ENCODE peak calls at places on chromosome X, in eight cellular contexts. K is tibial artery, I is heart right ventricle, G is lung, Z is lower lobe of right lung, R is HL-60, C is mammary epithelial cell, S is HepG2. J is an unnamed sample.
A peak's percentile ranks its signal among the peaks of the same experiment; 100 is the strongest.

GRCh38 chrX:149699761-149700160 is 12.1 kb upstream of the MAGEA11 start:
- DNase-seq in Z (no peak), S (no peak), R (peak; percentile 10), K (no peak), C (no peak), G (no peak), I (no peak), J (no peak)

GRCh38 chrX:130788786-130789581 is 114.0 kb downstream of the ENOX2 start:
- DNase-seq in I (no peak), R (no peak), G (no peak), K (no peak), C (no peak), Z (no peak), S (no peak), J (no peak)

GRCh38 chrX:80808854-80809493 is 703 bp downstream of the BRWD3 start:
- DNase-seq in I (peak; percentile 6), Z (no peak), S (no peak), K (peak; percentile 20), R (no peak), C (peak; percentile 37), G (no peak), J (no peak)

GRCh38 chrX:138710866-138711331 is 618 bp downstream of the FGF13 start:
- DNase-seq in G (no peak), S (no peak), R (no peak), I (no peak), Z (peak; percentile 16), K (no peak), C (no peak), J (no peak)

GRCh38 chrX:50927127-50927526 is 16.6 kb downstream of the BMP15 start:
- DNase-seq in S (no peak), G (no peak), I (no peak), Z (no peak), K (no peak), C (no peak), R (no peak), J (no peak)

GRCh38 chrX:108001218-108001814 is 19.1 kb upstream of the TEX13B start:
- DNase-seq in I (no peak), S (peak; percentile 11), C (peak; percentile 14), G (no peak), R (peak; percentile 2), K (no peak), Z (no peak), J (no peak)

GRCh38 chrX:137945470-137945869 is 379.5 kb downstream of the ZIC3 start:
- DNase-seq in K (no peak), Z (no peak), I (no peak), S (no peak), R (no peak), G (no peak), C (no peak), J (no peak)

GRCh38 chrX:151396042-151396826 is 772 bp upstream of the VMA21 start:
- DNase-seq in K (peak; percentile 22), C (no peak), Z (peak; percentile 46), I (peak; percentile 7), G (peak; percentile 53), S (peak; percentile 49), R (no peak), J (no peak)

GRCh38 chrX:78104447-78105176 is 564 bp downstream of the PGK1 start:
- DNase-seq in I (peak; percentile 18), K (peak; percentile 57), G (peak; percentile 59), C (peak; percentile 46), S (peak; percentile 75), Z (peak; percentile 78), R (no peak), J (no peak)

GRCh38 chrX:119093991-119094741 is 21.4 kb downstream of the CT47C1 start:
- DNase-seq in S (peak; percentile 3), C (peak; percentile 9), R (no peak), Z (no peak), G (no peak), K (no peak), I (no peak), J (no peak)

GRCh38 chrX:86146102-86146501 is 2.1 kb upstream of the DACH2 start:
- DNase-seq in S (no peak), Z (no peak), R (no peak), I (no peak), C (no peak), G (no peak), K (no peak), J (no peak)

GRCh38 chrX:139196890-139197289 is 333.6 kb upstream of the F9 start:
- DNase-seq in R (no peak), G (no peak), Z (no peak), I (no peak), S (no peak), K (no peak), C (no peak), J (no peak)

GRCh38 chrX:8692886-8693285 is 39.1 kb downstream of the ANOS1 start:
- DNase-seq in S (no peak), K (no peak), Z (no peak), R (no peak), I (no peak), C (no peak), G (no peak), J (no peak)

GRCh38 chrX:136867518-136867917 is 13.0 kb downstream of the RBMX start:
- DNase-seq in G (no peak), K (no peak), S (no peak), I (no peak), C (no peak), R (no peak), Z (no peak), J (no peak)

GRCh38 chrX:371907-372306 is 14.8 kb downstream of the PPP2R3B start:
- DNase-seq in G (no peak), C (no peak), Z (no peak), I (no peak), R (no peak), K (no peak), S (no peak), J (no peak)

GRCh38 chrX:102546818-102547493 is 30.4 kb upstream of the TMSB15A start:
- DNase-seq in G (no peak), S (no peak), Z (no peak), R (no peak), I (no peak), C (no peak), K (no peak), J (no peak)

GRCh38 chrX:103488332-103488731 is 31.0 kb downstream of the RAB40A start:
- DNase-seq in C (no peak), Z (no peak), R (no peak), G (no peak), I (no peak), K (no peak), S (no peak), J (no peak)

GRCh38 chrX:107597791-107598190 is 30.5 kb upstream of the PRPS1 start:
- DNase-seq in R (no peak), K (no peak), Z (no peak), C (no peak), G (no peak), S (no peak), I (no peak), J (no peak)

GRCh38 chrX:111649641-111650040 is 31.3 kb upstream of the ALG13 start:
- DNase-seq in C (peak; percentile 55), K (no peak), I (no peak), G (no peak), Z (no peak), S (no peak), R (no peak), J (no peak)

DNA sequence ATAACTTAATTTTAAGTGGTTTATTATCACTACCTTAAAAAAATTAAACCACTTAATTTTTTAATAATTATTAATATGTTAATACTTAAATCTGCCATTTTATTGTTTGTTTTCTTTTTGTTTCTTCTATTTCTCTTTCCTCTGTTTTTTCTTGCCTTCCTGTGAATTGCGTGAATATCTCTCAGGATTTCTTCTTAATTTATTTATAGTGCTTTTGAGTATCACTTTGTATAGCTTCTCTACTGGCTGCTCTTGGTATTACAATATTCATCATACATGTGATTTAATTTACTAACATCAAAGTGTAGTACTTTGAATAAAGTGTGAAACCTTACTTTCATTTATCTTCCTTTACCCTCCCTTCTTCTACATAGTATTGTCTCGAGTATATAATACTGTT is 349.5 kb upstream of the CPXCR1 start:
- DNase-seq in S (no peak), K (no peak), G (no peak), R (no peak), I (no peak), C (no peak), Z (no peak), J (no peak)
- TF ChIP-seq CTCF in S (no peak), K (no peak), G (no peak), R (no peak), I (no peak), C (no peak), Z (no peak), J (no peak)

DNA sequence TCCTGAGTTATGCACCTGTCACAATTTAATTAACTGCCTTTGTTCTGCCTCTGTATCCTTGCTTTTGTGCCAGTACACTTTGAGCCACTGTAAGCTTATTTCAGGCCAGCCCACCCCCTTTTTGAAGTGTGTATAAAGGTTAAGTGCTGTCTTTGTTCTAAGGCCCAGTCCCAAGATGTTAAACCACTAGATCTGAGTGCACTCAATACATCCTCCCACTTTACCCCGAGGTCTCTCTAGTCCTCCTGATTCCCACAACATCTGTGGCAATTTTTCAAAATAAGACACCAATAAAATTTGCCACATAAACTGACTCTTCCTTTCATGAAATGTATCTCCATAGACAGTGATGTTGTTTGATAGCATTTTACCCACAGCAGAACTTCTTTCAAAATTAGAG is 124.1 kb upstream of the SPIN4 start:
- DNase-seq in S (no peak), K (no peak), I (no peak), G (no peak), C (no peak), Z (no peak), R (no peak), J (no peak)
- TF ChIP-seq CTCF in S (no peak), K (no peak), I (no peak), G (no peak), C (no peak), Z (no peak), R (no peak), J (no peak)

GRCh38 chrX:42680651-42681050 is 97.3 kb downstream of the PPP1R2C start:
- DNase-seq in Z (no peak), G (no peak), K (peak; percentile 18), S (no peak), I (peak; percentile 3), R (no peak), C (no peak), J (no peak)
- TF ChIP-seq CTCF in Z (no peak), G (no peak), K (no peak), S (no peak), I (no peak), R (no peak), C (no peak), J (no peak)

DNA sequence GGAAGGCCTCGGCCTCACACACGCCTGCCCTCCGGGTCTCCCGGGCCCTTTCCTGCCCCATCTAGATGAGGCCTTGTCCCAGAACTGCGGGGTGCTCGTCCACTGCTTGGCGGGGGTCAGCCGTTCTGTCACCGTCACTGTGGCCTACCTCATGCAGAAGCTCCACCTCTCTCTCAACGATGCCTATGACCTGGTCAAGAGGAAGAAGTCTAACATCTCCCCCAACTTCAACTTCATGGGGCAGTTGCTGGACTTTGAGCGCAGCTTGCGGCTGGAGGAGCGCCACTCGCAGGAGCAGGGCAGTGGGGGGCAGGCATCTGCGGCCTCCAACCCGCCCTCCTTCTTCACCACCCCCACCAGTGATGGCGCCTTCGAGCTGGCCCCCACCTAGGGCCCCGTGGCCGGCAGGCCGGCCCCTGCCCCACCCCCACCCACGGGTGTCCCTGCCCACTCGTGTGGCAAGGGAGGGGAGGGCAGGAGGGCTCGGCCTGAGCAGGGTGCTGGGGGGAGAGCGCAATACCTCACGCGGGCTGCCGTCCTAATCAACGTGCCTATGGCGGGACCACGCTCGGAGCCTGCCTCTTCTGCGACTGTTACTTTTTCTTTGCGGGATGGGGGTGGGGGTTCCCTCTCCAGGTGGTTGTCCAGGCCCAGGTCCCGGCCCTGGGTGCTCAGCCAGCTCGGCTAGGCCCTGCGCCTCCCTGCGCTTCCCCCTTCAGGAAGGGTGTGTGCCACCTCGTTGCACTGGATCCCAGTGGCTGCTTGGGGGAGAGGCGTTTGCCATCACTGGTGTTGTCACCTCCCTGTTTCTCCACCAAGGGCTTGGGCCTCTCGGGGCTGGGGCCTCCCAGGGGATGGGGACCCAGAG is 3.1 kb downstream of the DUSP9 start:
- DNase-seq in G (no peak), C (no peak), S (no peak), Z (peak; percentile 21), K (no peak), R (no peak), I (no peak), J (no peak)
- TF ChIP-seq CTCF in G (no peak), C (no peak), S (no peak), Z (no peak), K (no peak), R (no peak), I (no peak), J (no peak)

J was measured in omental fat pad.